ENCODE peak calls at places on chromosomes 2 and 18, in ten cellular contexts. N, P, J, D, Q, L, O, T, F and H are unnamed samples.
A peak's percentile ranks its signal among the peaks of the same experiment; 100 is the strongest.

GRCh38 chr2:48162742-48163141 is 256.4 kb upstream of the FBXO11 start:
- DNase-seq in N (no peak), P (no peak), J (no peak), D (no peak), Q (no peak), L (no peak), O (no peak), T (no peak), F (no peak), H (no peak)

GRCh38 chr18:78902795-78903435 is 76.7 kb upstream of the SALL3 start:
- DNase-seq in N (no peak), P (no peak), J (no peak), D (no peak), Q (no peak), L (peak; percentile 39), O (no peak), T (no peak), F (no peak), H (no peak)

GRCh38 chr2:6872412-6872811 is 5.2 kb upstream of the RSAD2 start:
- DNase-seq in N (no peak), P (no peak), J (no peak), D (no peak), Q (no peak), L (no peak), O (no peak), T (no peak), F (no peak), H (no peak)

GRCh38 chr2:60498176-60499081 is 55.0 kb downstream of the BCL11A start:
- DNase-seq in N (no peak), P (no peak), J (no peak), D (no peak), Q (no peak), L (no peak), O (no peak), T (no peak), F (no peak), H (no peak)

GRCh38 chr2:43139996-43140621 is 86.3 kb downstream of the ZFP36L2 start:
- DNase-seq in N (no peak), P (peak; percentile 82), J (no peak), D (peak; percentile 33), Q (peak; percentile 34), L (no peak), O (no peak), T (peak; percentile 75), F (no peak), H (no peak)

GRCh38 chr18:27847412-27847811 is 329.5 kb downstream of the CDH2 start:
- DNase-seq in N (no peak), P (no peak), J (peak; percentile 15), D (no peak), Q (no peak), L (no peak), O (no peak), T (no peak), F (no peak), H (no peak)

GRCh38 chr2:24878341-24878740 is 41.7 kb downstream of the ADCY3 start:
- DNase-seq in N (no peak), P (no peak), J (no peak), D (no peak), Q (no peak), L (no peak), O (no peak), T (no peak), F (no peak), H (no peak)

GRCh38 chr2:182784777-182785176 is 68.7 kb downstream of the DNAJC10 start:
- DNase-seq in N (no peak), P (no peak), J (peak; percentile 36), D (no peak), Q (no peak), L (no peak), O (no peak), T (peak; percentile 37), F (peak; percentile 18), H (no peak)

GRCh38 chr2:42359304-42359749 is 1.7 kb downstream of the COX7A2L start:
- DNase-seq in N (no peak), P (no peak), J (no peak), D (no peak), Q (no peak), L (no peak), O (no peak), T (no peak), F (no peak), H (no peak)

GRCh38 chr18:26556573-26556972 is 8.2 kb upstream of the KCTD1 start:
- DNase-seq in N (no peak), P (no peak), J (no peak), D (no peak), Q (no peak), L (no peak), O (no peak), T (no peak), F (no peak), H (no peak)

GRCh38 chr2:157032019-157032418 is 225.5 kb upstream of the GALNT5 start:
- DNase-seq in N (no peak), P (no peak), J (peak; percentile 73), D (no peak), Q (no peak), L (no peak), O (no peak), T (peak; percentile 1), F (no peak), H (no peak)

GRCh38 chr2:234290671-234291070 is 206.2 kb downstream of the ARL4C start:
- DNase-seq in N (peak; percentile 41), P (no peak), J (no peak), D (no peak), Q (no peak), L (no peak), O (peak; percentile 60), T (no peak), F (no peak), H (peak; percentile 72)

GRCh38 chr18:43524260-43524659 is 247.0 kb upstream of the SYT4 start:
- DNase-seq in N (no peak), P (no peak), J (no peak), D (no peak), Q (no peak), L (no peak), O (no peak), T (no peak), F (no peak), H (no peak)

GRCh38 chr18:68956650-68957049 is 158.8 kb downstream of the CCDC102B start:
- DNase-seq in N (no peak), P (no peak), J (no peak), D (no peak), Q (no peak), L (no peak), O (no peak), T (no peak), F (no peak), H (no peak)

GRCh38 chr2:212180684-212181083 is 357.9 kb downstream of the ERBB4 start:
- DNase-seq in N (no peak), P (no peak), J (no peak), D (no peak), Q (no peak), L (no peak), O (no peak), T (no peak), F (no peak), H (no peak)

GRCh38 chr2:36329251-36329650 is 26.3 kb upstream of the CRIM1 start:
- DNase-seq in N (no peak), P (no peak), J (no peak), D (no peak), Q (no peak), L (no peak), O (no peak), T (no peak), F (no peak), H (no peak)

DNA sequence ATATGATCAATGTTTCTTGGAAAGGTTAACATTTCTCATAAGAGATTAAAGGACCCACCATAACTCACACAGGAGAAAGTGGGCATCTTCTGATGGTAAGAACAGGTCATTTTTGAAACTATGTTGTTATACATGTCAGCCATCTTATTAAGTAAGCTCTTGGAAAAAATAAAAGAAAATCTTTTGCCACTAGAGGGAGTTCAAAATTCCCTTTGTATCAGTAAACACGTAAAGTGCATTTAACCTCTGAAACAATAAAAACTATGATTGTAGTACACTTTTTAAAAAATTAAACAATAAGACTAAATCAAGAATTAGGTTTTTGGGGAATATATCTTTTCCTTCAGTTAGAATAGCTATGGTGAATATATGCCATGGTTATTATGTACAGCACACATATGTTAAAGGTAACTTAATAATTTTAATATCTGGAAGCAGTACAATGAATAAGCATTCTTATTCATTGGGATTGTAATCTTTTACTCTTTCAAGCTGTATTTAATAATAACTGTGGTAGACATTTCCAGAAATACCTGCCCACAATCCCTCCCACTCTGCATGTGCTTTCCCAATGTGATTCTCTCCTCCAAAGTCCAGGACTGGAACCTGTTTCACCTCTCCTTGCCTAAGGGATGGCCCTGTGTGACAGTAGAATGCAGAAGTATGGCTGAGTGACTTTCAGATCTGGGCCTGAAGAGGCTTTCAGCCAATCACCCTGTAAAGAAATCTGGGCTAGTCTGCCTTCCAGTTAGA is 64.2 kb downstream of the RBMS1 start:
- DNase-seq in N (no peak), P (no peak), J (peak; percentile 69), D (no peak), Q (no peak), L (no peak), O (no peak), T (no peak), F (peak; percentile 20), H (no peak)
- TF ChIP-seq EP300 in N (no peak), P (no peak), J (no peak), D (no peak), Q (no peak), L (no peak), O (no peak), T (no peak), F (no peak), H (no peak)

GRCh38 chr2:148721991-148722777 is 77.6 kb downstream of the EPC2 start:
- DNase-seq in N (no peak), P (no peak), J (no peak), D (no peak), Q (no peak), L (no peak), O (no peak), T (no peak), F (no peak), H (no peak)
- TF ChIP-seq EP300 in N (no peak), P (no peak), J (no peak), D (no peak), Q (no peak), L (no peak), O (no peak), T (no peak), F (no peak), H (no peak)

DNA sequence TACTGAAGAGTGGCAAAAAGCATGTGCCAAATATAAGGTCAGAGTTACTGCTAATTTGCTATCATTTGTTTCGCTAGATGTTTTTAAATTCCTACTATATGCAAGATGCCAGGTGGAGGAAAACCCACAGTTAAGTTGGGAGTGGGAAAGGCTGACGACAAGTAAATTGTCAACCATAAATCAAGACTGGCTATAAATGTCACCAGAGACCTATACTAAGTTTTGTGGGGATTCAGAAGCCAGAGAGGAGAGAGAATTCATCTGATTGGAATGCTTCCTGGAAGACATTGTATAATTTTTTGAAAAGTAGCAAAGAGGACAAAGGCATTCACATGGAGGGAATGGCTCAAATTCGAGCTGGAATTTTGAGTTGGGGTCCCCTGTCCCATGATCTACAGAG is 64.3 kb downstream of the CFAP221 start:
- DNase-seq in N (no peak), P (no peak), J (no peak), D (no peak), Q (no peak), L (no peak), O (no peak), T (no peak), F (no peak), H (no peak)
- TF ChIP-seq EP300 in N (no peak), P (no peak), J (no peak), D (no peak), Q (no peak), L (no peak), O (no peak), T (no peak), F (no peak), H (no peak)

GRCh38 chr2:162184362-162184761 is 32.3 kb upstream of the GCG start:
- DNase-seq in N (no peak), P (no peak), J (no peak), D (no peak), Q (no peak), L (no peak), O (no peak), T (no peak), F (no peak), H (no peak)
- TF ChIP-seq EP300 in N (no peak), P (no peak), J (no peak), D (no peak), Q (no peak), L (no peak), O (no peak), T (no peak), F (no peak), H (no peak)